ENCODE peak calls at places on chromosome 4, in six cellular contexts. One of them, this sample, is unnamed.

GRCh38 chr4:74715731-74716435 is 78.4 kb downstream of the BTC start:
- DNase-seq in AG09309: no peak
- DNase-seq in hippocampal formation: no peak
- DNase-seq in stimulated activated CD8-positive, alpha-beta memory T cell treated with anti-CD3 and anti-CD28 coated beads, Interleukin-15, amount 100 ng/mL, for 4 hours: no peak
- DNase-seq in activated CD4-positive, alpha-beta T cell treated with anti-CD3 and anti-CD28 coated beads, Interleukin-2, amount 10 ng/mL, durations not matched to agents 7 days and 5 days: no peak
- DNase-seq in NCI-H1105 treated with DMSO at 0.1 percent for 48 hours: no peak
- DNase-seq in this sample: no peak

GRCh38 chr4:70725633-70726032 is 3.9 kb downstream of the RUFY3 start:
- DNase-seq in AG09309: no peak
- DNase-seq in hippocampal formation: no peak
- DNase-seq in stimulated activated CD8-positive, alpha-beta memory T cell treated with anti-CD3 and anti-CD28 coated beads, Interleukin-15, amount 100 ng/mL, for 4 hours: no peak
- DNase-seq in activated CD4-positive, alpha-beta T cell treated with anti-CD3 and anti-CD28 coated beads, Interleukin-2, amount 10 ng/mL, durations not matched to agents 7 days and 5 days: no peak
- DNase-seq in NCI-H1105 treated with DMSO at 0.1 percent for 48 hours: no peak
- DNase-seq in this sample: no peak

GRCh38 chr4:167555338-167556022 is 321.2 kb upstream of the SPOCK3 start:
- DNase-seq in AG09309: no peak
- DNase-seq in hippocampal formation: no peak
- DNase-seq in stimulated activated CD8-positive, alpha-beta memory T cell treated with anti-CD3 and anti-CD28 coated beads, Interleukin-15, amount 100 ng/mL, for 4 hours: no peak
- DNase-seq in activated CD4-positive, alpha-beta T cell treated with anti-CD3 and anti-CD28 coated beads, Interleukin-2, amount 10 ng/mL, durations not matched to agents 7 days and 5 days: no peak
- DNase-seq in NCI-H1105 treated with DMSO at 0.1 percent for 48 hours: no peak
- DNase-seq in this sample: no peak

GRCh38 chr4:168569066-168569908 is 72.4 kb downstream of the PALLD start:
- DNase-seq in AG09309: no peak
- DNase-seq in hippocampal formation: no peak
- DNase-seq in stimulated activated CD8-positive, alpha-beta memory T cell treated with anti-CD3 and anti-CD28 coated beads, Interleukin-15, amount 100 ng/mL, for 4 hours: no peak
- DNase-seq in activated CD4-positive, alpha-beta T cell treated with anti-CD3 and anti-CD28 coated beads, Interleukin-2, amount 10 ng/mL, durations not matched to agents 7 days and 5 days: no peak
- DNase-seq in NCI-H1105 treated with DMSO at 0.1 percent for 48 hours: no peak
- DNase-seq in this sample: no peak

GRCh38 chr4:6926681-6927478 is 17.3 kb downstream of the TBC1D14 start:
- DNase-seq in AG09309: no peak
- DNase-seq in hippocampal formation: no peak
- DNase-seq in stimulated activated CD8-positive, alpha-beta memory T cell treated with anti-CD3 and anti-CD28 coated beads, Interleukin-15, amount 100 ng/mL, for 4 hours: peak
- DNase-seq in activated CD4-positive, alpha-beta T cell treated with anti-CD3 and anti-CD28 coated beads, Interleukin-2, amount 10 ng/mL, durations not matched to agents 7 days and 5 days: peak
- DNase-seq in NCI-H1105 treated with DMSO at 0.1 percent for 48 hours: no peak
- DNase-seq in this sample: no peak

GRCh38 chr4:119518915-119519410 is 109.6 kb downstream of the PDE5A start:
- DNase-seq in AG09309: no peak
- DNase-seq in hippocampal formation: no peak
- DNase-seq in stimulated activated CD8-positive, alpha-beta memory T cell treated with anti-CD3 and anti-CD28 coated beads, Interleukin-15, amount 100 ng/mL, for 4 hours: no peak
- DNase-seq in activated CD4-positive, alpha-beta T cell treated with anti-CD3 and anti-CD28 coated beads, Interleukin-2, amount 10 ng/mL, durations not matched to agents 7 days and 5 days: no peak
- DNase-seq in NCI-H1105 treated with DMSO at 0.1 percent for 48 hours: no peak
- DNase-seq in this sample: no peak

GRCh38 chr4:1411436-1412375 is 5.5 kb upstream of the NKX1-1 start:
- DNase-seq in AG09309: no peak
- DNase-seq in hippocampal formation: no peak
- DNase-seq in stimulated activated CD8-positive, alpha-beta memory T cell treated with anti-CD3 and anti-CD28 coated beads, Interleukin-15, amount 100 ng/mL, for 4 hours: no peak
- DNase-seq in activated CD4-positive, alpha-beta T cell treated with anti-CD3 and anti-CD28 coated beads, Interleukin-2, amount 10 ng/mL, durations not matched to agents 7 days and 5 days: no peak
- DNase-seq in NCI-H1105 treated with DMSO at 0.1 percent for 48 hours: no peak
- DNase-seq in this sample: no peak

GRCh38 chr4:87129681-87130080 is 90.7 kb downstream of the KLHL8 start:
- DNase-seq in AG09309: no peak
- DNase-seq in hippocampal formation: no peak
- DNase-seq in stimulated activated CD8-positive, alpha-beta memory T cell treated with anti-CD3 and anti-CD28 coated beads, Interleukin-15, amount 100 ng/mL, for 4 hours: no peak
- DNase-seq in activated CD4-positive, alpha-beta T cell treated with anti-CD3 and anti-CD28 coated beads, Interleukin-2, amount 10 ng/mL, durations not matched to agents 7 days and 5 days: no peak
- DNase-seq in NCI-H1105 treated with DMSO at 0.1 percent for 48 hours: no peak
- DNase-seq in this sample: no peak

GRCh38 chr4:98462487-98462886 is 195.9 kb downstream of the TSPAN5 start:
- DNase-seq in AG09309: no peak
- DNase-seq in hippocampal formation: no peak
- DNase-seq in stimulated activated CD8-positive, alpha-beta memory T cell treated with anti-CD3 and anti-CD28 coated beads, Interleukin-15, amount 100 ng/mL, for 4 hours: no peak
- DNase-seq in activated CD4-positive, alpha-beta T cell treated with anti-CD3 and anti-CD28 coated beads, Interleukin-2, amount 10 ng/mL, durations not matched to agents 7 days and 5 days: no peak
- DNase-seq in NCI-H1105 treated with DMSO at 0.1 percent for 48 hours: no peak
- DNase-seq in this sample: no peak

GRCh38 chr4:120659626-120660170 is 262.8 kb downstream of the PRDM5 start:
- DNase-seq in AG09309: no peak
- DNase-seq in hippocampal formation: no peak
- DNase-seq in stimulated activated CD8-positive, alpha-beta memory T cell treated with anti-CD3 and anti-CD28 coated beads, Interleukin-15, amount 100 ng/mL, for 4 hours: no peak
- DNase-seq in activated CD4-positive, alpha-beta T cell treated with anti-CD3 and anti-CD28 coated beads, Interleukin-2, amount 10 ng/mL, durations not matched to agents 7 days and 5 days: no peak
- DNase-seq in NCI-H1105 treated with DMSO at 0.1 percent for 48 hours: no peak
- DNase-seq in this sample: no peak

GRCh38 chr4:22999419-22999818 is 306.7 kb downstream of the GBA3 start:
- DNase-seq in AG09309: no peak
- DNase-seq in hippocampal formation: no peak
- DNase-seq in stimulated activated CD8-positive, alpha-beta memory T cell treated with anti-CD3 and anti-CD28 coated beads, Interleukin-15, amount 100 ng/mL, for 4 hours: no peak
- DNase-seq in activated CD4-positive, alpha-beta T cell treated with anti-CD3 and anti-CD28 coated beads, Interleukin-2, amount 10 ng/mL, durations not matched to agents 7 days and 5 days: no peak
- DNase-seq in NCI-H1105 treated with DMSO at 0.1 percent for 48 hours: no peak
- DNase-seq in this sample: no peak

GRCh38 chr4:56055027-56055976 is 106.6 kb downstream of the CEP135 start:
- DNase-seq in AG09309: no peak
- DNase-seq in hippocampal formation: no peak
- DNase-seq in stimulated activated CD8-positive, alpha-beta memory T cell treated with anti-CD3 and anti-CD28 coated beads, Interleukin-15, amount 100 ng/mL, for 4 hours: no peak
- DNase-seq in activated CD4-positive, alpha-beta T cell treated with anti-CD3 and anti-CD28 coated beads, Interleukin-2, amount 10 ng/mL, durations not matched to agents 7 days and 5 days: no peak
- DNase-seq in NCI-H1105 treated with DMSO at 0.1 percent for 48 hours: no peak
- DNase-seq in this sample: no peak

GRCh38 chr4:25523405-25523804 is 132.2 kb upstream of the SLC34A2 start:
- DNase-seq in AG09309: no peak
- DNase-seq in hippocampal formation: no peak
- DNase-seq in stimulated activated CD8-positive, alpha-beta memory T cell treated with anti-CD3 and anti-CD28 coated beads, Interleukin-15, amount 100 ng/mL, for 4 hours: no peak
- DNase-seq in activated CD4-positive, alpha-beta T cell treated with anti-CD3 and anti-CD28 coated beads, Interleukin-2, amount 10 ng/mL, durations not matched to agents 7 days and 5 days: no peak
- DNase-seq in NCI-H1105 treated with DMSO at 0.1 percent for 48 hours: no peak
- DNase-seq in this sample: no peak

GRCh38 chr4:1512738-1513660 is 106.8 kb upstream of the NKX1-1 start:
- DNase-seq in AG09309: no peak
- DNase-seq in hippocampal formation: no peak
- DNase-seq in stimulated activated CD8-positive, alpha-beta memory T cell treated with anti-CD3 and anti-CD28 coated beads, Interleukin-15, amount 100 ng/mL, for 4 hours: no peak
- DNase-seq in activated CD4-positive, alpha-beta T cell treated with anti-CD3 and anti-CD28 coated beads, Interleukin-2, amount 10 ng/mL, durations not matched to agents 7 days and 5 days: peak
- DNase-seq in NCI-H1105 treated with DMSO at 0.1 percent for 48 hours: no peak
- DNase-seq in this sample: no peak

GRCh38 chr4:8391972-8392371 is 48.6 kb downstream of the ACOX3 start:
- DNase-seq in AG09309: peak
- DNase-seq in hippocampal formation: peak
- DNase-seq in stimulated activated CD8-positive, alpha-beta memory T cell treated with anti-CD3 and anti-CD28 coated beads, Interleukin-15, amount 100 ng/mL, for 4 hours: no peak
- DNase-seq in activated CD4-positive, alpha-beta T cell treated with anti-CD3 and anti-CD28 coated beads, Interleukin-2, amount 10 ng/mL, durations not matched to agents 7 days and 5 days: no peak
- DNase-seq in NCI-H1105 treated with DMSO at 0.1 percent for 48 hours: no peak
- DNase-seq in this sample: no peak

GRCh38 chr4:117134386-117134785 is 49.0 kb upstream of the TRAM1L1 start:
- DNase-seq in AG09309: no peak
- DNase-seq in hippocampal formation: peak
- DNase-seq in stimulated activated CD8-positive, alpha-beta memory T cell treated with anti-CD3 and anti-CD28 coated beads, Interleukin-15, amount 100 ng/mL, for 4 hours: no peak
- DNase-seq in activated CD4-positive, alpha-beta T cell treated with anti-CD3 and anti-CD28 coated beads, Interleukin-2, amount 10 ng/mL, durations not matched to agents 7 days and 5 days: no peak
- DNase-seq in NCI-H1105 treated with DMSO at 0.1 percent for 48 hours: peak
- DNase-seq in this sample: no peak

GRCh38 chr4:149203256-149204001 is 612.2 kb downstream of the IQCM start:
- DNase-seq in AG09309: no peak
- DNase-seq in hippocampal formation: no peak
- DNase-seq in stimulated activated CD8-positive, alpha-beta memory T cell treated with anti-CD3 and anti-CD28 coated beads, Interleukin-15, amount 100 ng/mL, for 4 hours: no peak
- DNase-seq in activated CD4-positive, alpha-beta T cell treated with anti-CD3 and anti-CD28 coated beads, Interleukin-2, amount 10 ng/mL, durations not matched to agents 7 days and 5 days: no peak
- DNase-seq in NCI-H1105 treated with DMSO at 0.1 percent for 48 hours: no peak
- DNase-seq in this sample: no peak

GRCh38 chr4:150150545-150151156 is 72.4 kb downstream of the DCLK2 start:
- DNase-seq in AG09309: no peak
- DNase-seq in hippocampal formation: peak
- DNase-seq in stimulated activated CD8-positive, alpha-beta memory T cell treated with anti-CD3 and anti-CD28 coated beads, Interleukin-15, amount 100 ng/mL, for 4 hours: no peak
- DNase-seq in activated CD4-positive, alpha-beta T cell treated with anti-CD3 and anti-CD28 coated beads, Interleukin-2, amount 10 ng/mL, durations not matched to agents 7 days and 5 days: no peak
- DNase-seq in NCI-H1105 treated with DMSO at 0.1 percent for 48 hours: peak
- DNase-seq in this sample: no peak

GRCh38 chr4:89836897-89837384 is at the start of gene SNCA:
- DNase-seq in AG09309: no peak
- DNase-seq in hippocampal formation: peak
- DNase-seq in stimulated activated CD8-positive, alpha-beta memory T cell treated with anti-CD3 and anti-CD28 coated beads, Interleukin-15, amount 100 ng/mL, for 4 hours: no peak
- DNase-seq in activated CD4-positive, alpha-beta T cell treated with anti-CD3 and anti-CD28 coated beads, Interleukin-2, amount 10 ng/mL, durations not matched to agents 7 days and 5 days: peak
- DNase-seq in NCI-H1105 treated with DMSO at 0.1 percent for 48 hours: peak
- DNase-seq in this sample: no peak

GRCh38 chr4:181503800-181504364 is 739.3 kb upstream of the TENM3 start:
- DNase-seq in AG09309: no peak
- DNase-seq in hippocampal formation: no peak
- DNase-seq in stimulated activated CD8-positive, alpha-beta memory T cell treated with anti-CD3 and anti-CD28 coated beads, Interleukin-15, amount 100 ng/mL, for 4 hours: no peak
- DNase-seq in activated CD4-positive, alpha-beta T cell treated with anti-CD3 and anti-CD28 coated beads, Interleukin-2, amount 10 ng/mL, durations not matched to agents 7 days and 5 days: no peak
- DNase-seq in NCI-H1105 treated with DMSO at 0.1 percent for 48 hours: no peak
- DNase-seq in this sample: no peak

GRCh38 chr4:7255488-7255881 is 63.1 kb downstream of the SORCS2 start:
- DNase-seq in AG09309: no peak
- DNase-seq in hippocampal formation: no peak
- DNase-seq in stimulated activated CD8-positive, alpha-beta memory T cell treated with anti-CD3 and anti-CD28 coated beads, Interleukin-15, amount 100 ng/mL, for 4 hours: no peak
- DNase-seq in activated CD4-positive, alpha-beta T cell treated with anti-CD3 and anti-CD28 coated beads, Interleukin-2, amount 10 ng/mL, durations not matched to agents 7 days and 5 days: no peak
- DNase-seq in NCI-H1105 treated with DMSO at 0.1 percent for 48 hours: no peak
- DNase-seq in this sample: no peak

GRCh38 chr4:42150653-42151567 is 1.5 kb downstream of the BEND4 start:
- DNase-seq in AG09309: no peak
- DNase-seq in hippocampal formation: no peak
- DNase-seq in stimulated activated CD8-positive, alpha-beta memory T cell treated with anti-CD3 and anti-CD28 coated beads, Interleukin-15, amount 100 ng/mL, for 4 hours: no peak
- DNase-seq in activated CD4-positive, alpha-beta T cell treated with anti-CD3 and anti-CD28 coated beads, Interleukin-2, amount 10 ng/mL, durations not matched to agents 7 days and 5 days: no peak
- DNase-seq in NCI-H1105 treated with DMSO at 0.1 percent for 48 hours: peak
- DNase-seq in this sample: no peak

GRCh38 chr4:30789219-30789671 is 69.1 kb downstream of the PCDH7 start:
- DNase-seq in AG09309: no peak
- DNase-seq in hippocampal formation: no peak
- DNase-seq in stimulated activated CD8-positive, alpha-beta memory T cell treated with anti-CD3 and anti-CD28 coated beads, Interleukin-15, amount 100 ng/mL, for 4 hours: no peak
- DNase-seq in activated CD4-positive, alpha-beta T cell treated with anti-CD3 and anti-CD28 coated beads, Interleukin-2, amount 10 ng/mL, durations not matched to agents 7 days and 5 days: no peak
- DNase-seq in NCI-H1105 treated with DMSO at 0.1 percent for 48 hours: no peak
- DNase-seq in this sample: no peak

GRCh38 chr4:1856920-1857699 is 1.2 kb upstream of the LETM1 start:
- DNase-seq in AG09309: no peak
- DNase-seq in hippocampal formation: no peak
- DNase-seq in stimulated activated CD8-positive, alpha-beta memory T cell treated with anti-CD3 and anti-CD28 coated beads, Interleukin-15, amount 100 ng/mL, for 4 hours: no peak
- DNase-seq in activated CD4-positive, alpha-beta T cell treated with anti-CD3 and anti-CD28 coated beads, Interleukin-2, amount 10 ng/mL, durations not matched to agents 7 days and 5 days: no peak
- DNase-seq in NCI-H1105 treated with DMSO at 0.1 percent for 48 hours: no peak
- DNase-seq in this sample: no peak